ENCODE peak calls at places on chromosome 22, in seven cellular contexts. One of them, this sample, is unnamed.

GRCh38 chr22:29319072-29319471 is 3.6 kb upstream of the RASL10A start:
- DNase-seq in transverse colon: no peak
- DNase-seq in adrenal gland: no peak
- DNase-seq in heart left ventricle: no peak
- DNase-seq in effector memory CD4-positive, alpha-beta T cell: no peak
- DNase-seq in CD8-positive, alpha-beta memory T cell: no peak
- DNase-seq in choroid plexus epithelial cell: no peak
- DNase-seq in this sample: no peak

GRCh38 chr22:19036523-19037273 is 85.5 kb downstream of the DGCR2 start:
- DNase-seq in effector memory CD4-positive, alpha-beta T cell: no peak
- DNase-seq in adrenal gland: no peak
- DNase-seq in choroid plexus epithelial cell: peak
- DNase-seq in transverse colon: no peak
- DNase-seq in CD8-positive, alpha-beta memory T cell: no peak
- DNase-seq in heart left ventricle: no peak
- DNase-seq in this sample: no peak

GRCh38 chr22:37186228-37186996 is 1.6 kb downstream of the C1QTNF6 start:
- DNase-seq in transverse colon: no peak
- DNase-seq in effector memory CD4-positive, alpha-beta T cell: no peak
- DNase-seq in heart left ventricle: no peak
- DNase-seq in choroid plexus epithelial cell: peak
- DNase-seq in CD8-positive, alpha-beta memory T cell: peak
- DNase-seq in adrenal gland: no peak
- DNase-seq in this sample: peak

GRCh38 chr22:22508274-22509176 is at the start of gene ZNF280B:
- DNase-seq in choroid plexus epithelial cell: peak
- DNase-seq in CD8-positive, alpha-beta memory T cell: peak
- DNase-seq in transverse colon: peak
- DNase-seq in adrenal gland: peak
- DNase-seq in effector memory CD4-positive, alpha-beta T cell: peak
- DNase-seq in heart left ventricle: peak
- DNase-seq in this sample: peak

GRCh38 chr22:42848941-42849340 is 8.1 kb downstream of the ARFGAP3 start:
- DNase-seq in adrenal gland: peak
- DNase-seq in effector memory CD4-positive, alpha-beta T cell: no peak
- DNase-seq in CD8-positive, alpha-beta memory T cell: no peak
- DNase-seq in heart left ventricle: no peak
- DNase-seq in choroid plexus epithelial cell: no peak
- DNase-seq in transverse colon: no peak
- DNase-seq in this sample: no peak

GRCh38 chr22:22110548-22111266 is 128.1 kb upstream of the TOP3B start:
- DNase-seq in CD8-positive, alpha-beta memory T cell: peak
- DNase-seq in adrenal gland: no peak
- DNase-seq in heart left ventricle: peak
- DNase-seq in choroid plexus epithelial cell: peak
- DNase-seq in transverse colon: peak
- DNase-seq in effector memory CD4-positive, alpha-beta T cell: no peak
- DNase-seq in this sample: peak

GRCh38 chr22:24284747-24285203 is 14.1 kb downstream of the SPECC1L start:
- DNase-seq in CD8-positive, alpha-beta memory T cell: no peak
- DNase-seq in heart left ventricle: no peak
- DNase-seq in adrenal gland: no peak
- DNase-seq in choroid plexus epithelial cell: no peak
- DNase-seq in effector memory CD4-positive, alpha-beta T cell: no peak
- DNase-seq in transverse colon: no peak
- DNase-seq in this sample: no peak

GRCh38 chr22:49295465-49295743 is 532.3 kb downstream of the BRD1 start:
- DNase-seq in adrenal gland: no peak
- DNase-seq in heart left ventricle: no peak
- DNase-seq in choroid plexus epithelial cell: no peak
- DNase-seq in CD8-positive, alpha-beta memory T cell: no peak
- DNase-seq in effector memory CD4-positive, alpha-beta T cell: no peak
- DNase-seq in transverse colon: no peak
- DNase-seq in this sample: no peak

GRCh38 chr22:43448048-43448447 is 36.2 kb downstream of the MPPED1 start:
- DNase-seq in CD8-positive, alpha-beta memory T cell: no peak
- DNase-seq in transverse colon: no peak
- DNase-seq in heart left ventricle: no peak
- DNase-seq in adrenal gland: no peak
- DNase-seq in choroid plexus epithelial cell: no peak
- DNase-seq in effector memory CD4-positive, alpha-beta T cell: no peak
- DNase-seq in this sample: no peak

GRCh38 chr22:33002035-33002434 is 56.1 kb downstream of the SYN3 start:
- DNase-seq in heart left ventricle: no peak
- DNase-seq in CD8-positive, alpha-beta memory T cell: no peak
- DNase-seq in adrenal gland: no peak
- DNase-seq in effector memory CD4-positive, alpha-beta T cell: no peak
- DNase-seq in choroid plexus epithelial cell: no peak
- DNase-seq in transverse colon: no peak
- DNase-seq in this sample: no peak

GRCh38 chr22:38318792-38319773 is 1.9 kb upstream of the CSNK1E start:
- DNase-seq in adrenal gland: no peak
- DNase-seq in choroid plexus epithelial cell: no peak
- DNase-seq in CD8-positive, alpha-beta memory T cell: no peak
- DNase-seq in heart left ventricle: no peak
- DNase-seq in transverse colon: no peak
- DNase-seq in effector memory CD4-positive, alpha-beta T cell: no peak
- DNase-seq in this sample: no peak

GRCh38 chr22:46335201-46336118 is at the start of gene TRMU:
- DNase-seq in choroid plexus epithelial cell: peak
- DNase-seq in effector memory CD4-positive, alpha-beta T cell: peak
- DNase-seq in adrenal gland: peak
- DNase-seq in transverse colon: peak
- DNase-seq in heart left ventricle: peak
- DNase-seq in CD8-positive, alpha-beta memory T cell: peak
- DNase-seq in this sample: peak

GRCh38 chr22:30308518-30309230 is 18.1 kb downstream of the TBC1D10A start:
- DNase-seq in choroid plexus epithelial cell: peak
- DNase-seq in CD8-positive, alpha-beta memory T cell: no peak
- DNase-seq in heart left ventricle: no peak
- DNase-seq in adrenal gland: no peak
- DNase-seq in transverse colon: peak
- DNase-seq in effector memory CD4-positive, alpha-beta T cell: no peak
- DNase-seq in this sample: no peak

GRCh38 chr22:42452456-42452855 is 20.3 kb upstream of the NFAM1 start:
- DNase-seq in heart left ventricle: no peak
- DNase-seq in adrenal gland: no peak
- DNase-seq in choroid plexus epithelial cell: no peak
- DNase-seq in CD8-positive, alpha-beta memory T cell: no peak
- DNase-seq in effector memory CD4-positive, alpha-beta T cell: no peak
- DNase-seq in transverse colon: no peak
- DNase-seq in this sample: no peak

GRCh38 chr22:36286096-36286957 is 33.4 kb downstream of the APOL1 start:
- DNase-seq in transverse colon: peak
- DNase-seq in choroid plexus epithelial cell: peak
- DNase-seq in heart left ventricle: peak
- DNase-seq in effector memory CD4-positive, alpha-beta T cell: peak
- DNase-seq in adrenal gland: peak
- DNase-seq in CD8-positive, alpha-beta memory T cell: peak
- DNase-seq in this sample: peak

GRCh38 chr22:35589071-35589735 is 27.9 kb downstream of the MB start:
- DNase-seq in heart left ventricle: no peak
- DNase-seq in adrenal gland: peak
- DNase-seq in transverse colon: peak
- DNase-seq in CD8-positive, alpha-beta memory T cell: no peak
- DNase-seq in effector memory CD4-positive, alpha-beta T cell: no peak
- DNase-seq in choroid plexus epithelial cell: peak
- DNase-seq in this sample: peak

GRCh38 chr22:41875531-41876242 is 39.2 kb downstream of the SHISA8 start:
- DNase-seq in choroid plexus epithelial cell: no peak
- DNase-seq in transverse colon: no peak
- DNase-seq in adrenal gland: no peak
- DNase-seq in heart left ventricle: no peak
- DNase-seq in CD8-positive, alpha-beta memory T cell: no peak
- DNase-seq in effector memory CD4-positive, alpha-beta T cell: no peak
- DNase-seq in this sample: no peak

GRCh38 chr22:29306830-29307657 is 594 bp downstream of the GAS2L1 start:
- DNase-seq in effector memory CD4-positive, alpha-beta T cell: no peak
- DNase-seq in choroid plexus epithelial cell: peak
- DNase-seq in adrenal gland: peak
- DNase-seq in CD8-positive, alpha-beta memory T cell: no peak
- DNase-seq in transverse colon: peak
- DNase-seq in heart left ventricle: peak
- DNase-seq in this sample: peak

GRCh38 chr22:36467946-36468345 is 13.5 kb downstream of the TXN2 start:
- DNase-seq in transverse colon: no peak
- DNase-seq in CD8-positive, alpha-beta memory T cell: no peak
- DNase-seq in effector memory CD4-positive, alpha-beta T cell: no peak
- DNase-seq in adrenal gland: peak
- DNase-seq in choroid plexus epithelial cell: peak
- DNase-seq in heart left ventricle: peak
- DNase-seq in this sample: peak

GRCh38 chr22:22208657-22209056 is 35.9 kb upstream of the VPREB1 start:
- DNase-seq in heart left ventricle: no peak
- DNase-seq in choroid plexus epithelial cell: no peak
- DNase-seq in effector memory CD4-positive, alpha-beta T cell: no peak
- DNase-seq in CD8-positive, alpha-beta memory T cell: no peak
- DNase-seq in adrenal gland: no peak
- DNase-seq in transverse colon: no peak
- DNase-seq in this sample: no peak

GRCh38 chr22:43001271-43002197 is 13.4 kb downstream of the PACSIN2 start:
- DNase-seq in CD8-positive, alpha-beta memory T cell: no peak
- DNase-seq in effector memory CD4-positive, alpha-beta T cell: no peak
- DNase-seq in transverse colon: no peak
- DNase-seq in heart left ventricle: no peak
- DNase-seq in choroid plexus epithelial cell: peak
- DNase-seq in adrenal gland: peak
- DNase-seq in this sample: peak

GRCh38 chr22:38965614-38966378 is 8.4 kb downstream of the APOBEC3A start:
- DNase-seq in adrenal gland: no peak
- DNase-seq in transverse colon: no peak
- DNase-seq in heart left ventricle: no peak
- DNase-seq in choroid plexus epithelial cell: no peak
- DNase-seq in effector memory CD4-positive, alpha-beta T cell: no peak
- DNase-seq in CD8-positive, alpha-beta memory T cell: no peak
- DNase-seq in this sample: no peak

GRCh38 chr22:25448435-25449051 is 115.9 kb upstream of the GRK3 start:
- DNase-seq in choroid plexus epithelial cell: peak
- DNase-seq in adrenal gland: peak
- DNase-seq in effector memory CD4-positive, alpha-beta T cell: no peak
- DNase-seq in transverse colon: no peak
- DNase-seq in heart left ventricle: no peak
- DNase-seq in CD8-positive, alpha-beta memory T cell: no peak
- DNase-seq in this sample: peak

GRCh38 chr22:22061085-22062077 is 78.8 kb upstream of the TOP3B start:
- DNase-seq in choroid plexus epithelial cell: peak
- DNase-seq in transverse colon: no peak
- DNase-seq in CD8-positive, alpha-beta memory T cell: no peak
- DNase-seq in effector memory CD4-positive, alpha-beta T cell: no peak
- DNase-seq in adrenal gland: no peak
- DNase-seq in heart left ventricle: peak
- DNase-seq in this sample: peak

GRCh38 chr22:46280999-46281623 is 13.3 kb downstream of the TTC38 start:
- DNase-seq in transverse colon: peak
- DNase-seq in adrenal gland: no peak
- DNase-seq in heart left ventricle: no peak
- DNase-seq in choroid plexus epithelial cell: no peak
- DNase-seq in effector memory CD4-positive, alpha-beta T cell: no peak
- DNase-seq in CD8-positive, alpha-beta memory T cell: peak
- DNase-seq in this sample: no peak

GRCh38 chr22:31139066-31139465 is 1.2 kb downstream of the PLA2G3 start:
- DNase-seq in transverse colon: no peak
- DNase-seq in effector memory CD4-positive, alpha-beta T cell: no peak
- DNase-seq in adrenal gland: no peak
- DNase-seq in CD8-positive, alpha-beta memory T cell: no peak
- DNase-seq in choroid plexus epithelial cell: no peak
- DNase-seq in heart left ventricle: no peak
- DNase-seq in this sample: no peak

GRCh38 chr22:38193580-38193979 is 8.2 kb upstream of the MAFF start:
- DNase-seq in heart left ventricle: no peak
- DNase-seq in transverse colon: no peak
- DNase-seq in adrenal gland: peak
- DNase-seq in CD8-positive, alpha-beta memory T cell: no peak
- DNase-seq in choroid plexus epithelial cell: no peak
- DNase-seq in effector memory CD4-positive, alpha-beta T cell: no peak
- DNase-seq in this sample: no peak

GRCh38 chr22:49046546-49047305 is 780.9 kb downstream of the BRD1 start:
- DNase-seq in adrenal gland: no peak
- DNase-seq in heart left ventricle: no peak
- DNase-seq in choroid plexus epithelial cell: no peak
- DNase-seq in transverse colon: no peak
- DNase-seq in effector memory CD4-positive, alpha-beta T cell: no peak
- DNase-seq in CD8-positive, alpha-beta memory T cell: no peak
- DNase-seq in this sample: no peak

GRCh38 chr22:20999350-21000214 is 2.3 kb downstream of the THAP7 start:
- DNase-seq in choroid plexus epithelial cell: no peak
- DNase-seq in CD8-positive, alpha-beta memory T cell: no peak
- DNase-seq in transverse colon: no peak
- DNase-seq in heart left ventricle: peak
- DNase-seq in adrenal gland: no peak
- DNase-seq in effector memory CD4-positive, alpha-beta T cell: no peak
- DNase-seq in this sample: no peak
- H3K4me3 ChIP-seq in choroid plexus epithelial cell: no peak
- H3K4me3 ChIP-seq in CD8-positive, alpha-beta memory T cell: peak
- H3K4me3 ChIP-seq in transverse colon: peak
- H3K4me3 ChIP-seq in heart left ventricle: no peak
- H3K4me3 ChIP-seq in adrenal gland: no peak
- H3K4me3 ChIP-seq in effector memory CD4-positive, alpha-beta T cell: no peak
- H3K4me3 ChIP-seq in this sample: no peak

GRCh38 chr22:16824718-16825687 is at the start of gene XKR3:
- DNase-seq in choroid plexus epithelial cell: no peak
- DNase-seq in heart left ventricle: no peak
- DNase-seq in transverse colon: no peak
- DNase-seq in adrenal gland: no peak
- DNase-seq in effector memory CD4-positive, alpha-beta T cell: no peak
- DNase-seq in CD8-positive, alpha-beta memory T cell: no peak
- DNase-seq in this sample: no peak
- H3K4me3 ChIP-seq in choroid plexus epithelial cell: no peak
- H3K4me3 ChIP-seq in heart left ventricle: no peak
- H3K4me3 ChIP-seq in transverse colon: no peak
- H3K4me3 ChIP-seq in adrenal gland: peak
- H3K4me3 ChIP-seq in effector memory CD4-positive, alpha-beta T cell: peak
- H3K4me3 ChIP-seq in CD8-positive, alpha-beta memory T cell: peak
- H3K4me3 ChIP-seq in this sample: no peak

DNA sequence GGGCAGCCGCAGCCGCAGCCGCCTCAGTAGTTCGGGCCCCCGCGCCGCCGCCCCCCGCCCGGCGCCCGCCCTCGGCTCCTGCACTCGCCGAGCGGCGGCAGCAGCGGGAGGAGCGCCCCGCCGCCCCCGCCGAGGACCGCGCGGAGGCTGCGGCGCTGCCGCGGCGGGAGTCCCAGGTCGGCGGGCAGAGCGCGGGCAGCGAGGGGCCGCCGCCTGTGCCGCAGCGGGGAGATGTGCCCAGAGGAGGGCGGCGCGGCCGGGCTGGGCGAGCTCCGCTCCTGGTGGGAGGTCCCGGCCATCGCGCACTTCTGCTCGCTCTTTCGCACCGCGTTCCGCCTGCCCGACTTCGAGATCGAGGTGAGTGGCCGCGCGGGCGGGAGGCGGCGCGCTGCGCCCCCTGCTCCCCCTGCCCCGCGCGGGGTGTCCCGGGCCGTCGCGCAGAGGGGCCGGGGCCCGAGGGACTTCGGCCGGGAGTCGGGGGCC is 334 bp downstream of the CECR2 start:
- DNase-seq in heart left ventricle: peak
- DNase-seq in transverse colon: peak
- DNase-seq in CD8-positive, alpha-beta memory T cell: no peak
- DNase-seq in effector memory CD4-positive, alpha-beta T cell: no peak
- DNase-seq in adrenal gland: no peak
- DNase-seq in choroid plexus epithelial cell: peak
- DNase-seq in this sample: no peak
- H3K4me3 ChIP-seq in heart left ventricle: peak
- H3K4me3 ChIP-seq in transverse colon: peak
- H3K4me3 ChIP-seq in CD8-positive, alpha-beta memory T cell: no peak
- H3K4me3 ChIP-seq in effector memory CD4-positive, alpha-beta T cell: peak
- H3K4me3 ChIP-seq in adrenal gland: peak
- H3K4me3 ChIP-seq in choroid plexus epithelial cell: peak
- H3K4me3 ChIP-seq in this sample: no peak

GRCh38 chr22:40118979-40119378 is 58.7 kb upstream of the TNRC6B start:
- DNase-seq in adrenal gland: no peak
- DNase-seq in choroid plexus epithelial cell: no peak
- DNase-seq in transverse colon: no peak
- DNase-seq in CD8-positive, alpha-beta memory T cell: no peak
- DNase-seq in heart left ventricle: no peak
- DNase-seq in effector memory CD4-positive, alpha-beta T cell: no peak
- DNase-seq in this sample: no peak
- H3K4me3 ChIP-seq in adrenal gland: no peak
- H3K4me3 ChIP-seq in choroid plexus epithelial cell: no peak
- H3K4me3 ChIP-seq in transverse colon: no peak
- H3K4me3 ChIP-seq in CD8-positive, alpha-beta memory T cell: no peak
- H3K4me3 ChIP-seq in heart left ventricle: no peak
- H3K4me3 ChIP-seq in effector memory CD4-positive, alpha-beta T cell: no peak
- H3K4me3 ChIP-seq in this sample: no peak